ENCODE peak calls at places on chromosome 18, in seven cellular contexts. P is activated CD4-positive, alpha-beta T cell treated with anti-CD3 and anti-CD28 coated beads, Interleukin-2, amount 10 ng/mL, durations not matched to agents 7 days and 5 days; H is HFF-Myc; B is renal cortical epithelial cell; Y is mucosa of gallbladder; G is substantia nigra; I is HuH-7. S is an unnamed sample.

GRCh38 chr18:48817021-48817461 is 133.7 kb downstream of the SMAD7 start:
- DNase-seq in P (no peak), H (no peak), B (no peak), Y (no peak), G (no peak), I (no peak), S (no peak)

GRCh38 chr18:65659912-65660311 is 90.9 kb upstream of the CDH7 start:
- DNase-seq in P (no peak), H (no peak), B (no peak), Y (no peak), G (no peak), I (no peak), S (no peak)

GRCh38 chr18:41992066-41992465 is 37.0 kb downstream of the PIK3C3 start:
- DNase-seq in P (no peak), H (no peak), B (no peak), Y (no peak), G (no peak), I (no peak), S (no peak)

GRCh38 chr18:2173464-2173863 is 397.8 kb downstream of the METTL4 start:
- DNase-seq in P (no peak), H (peak; percentile 69), B (peak; percentile 82), Y (peak; percentile 19), G (no peak), I (no peak), S (no peak)

GRCh38 chr18:36465276-36465675 is 167.8 kb downstream of the FHOD3 start:
- DNase-seq in P (no peak), H (no peak), B (no peak), Y (no peak), G (no peak), I (no peak), S (no peak)

GRCh38 chr18:69158949-69159348 is 241.7 kb upstream of the DOK6 start:
- DNase-seq in P (no peak), H (no peak), B (peak; percentile 2), Y (no peak), G (no peak), I (peak; percentile 5), S (no peak)

GRCh38 chr18:12744103-12744502 is 41.3 kb downstream of the PSMG2 start:
- DNase-seq in P (no peak), H (peak; percentile 47), B (peak; percentile 80), Y (no peak), G (no peak), I (peak; percentile 79), S (peak; percentile 59)

GRCh38 chr18:35334183-35334582 is 10.0 kb downstream of the ZNF24 start:
- DNase-seq in P (no peak), H (no peak), B (no peak), Y (no peak), G (no peak), I (no peak), S (no peak)

GRCh38 chr18:27121108-27121507 is 64.0 kb downstream of the CHST9 start:
- DNase-seq in P (no peak), H (no peak), B (peak; percentile 77), Y (no peak), G (no peak), I (no peak), S (no peak)

GRCh38 chr18:41371718-41372117 is 583.3 kb upstream of the PIK3C3 start:
- DNase-seq in P (no peak), H (no peak), B (no peak), Y (no peak), G (no peak), I (no peak), S (no peak)

GRCh38 chr18:3683483-3683882 is 233.5 kb downstream of the TGIF1 start:
- DNase-seq in P (no peak), H (no peak), B (no peak), Y (no peak), G (no peak), I (no peak), S (no peak)

GRCh38 chr18:21141678-21142422 is 30.2 kb upstream of the ROCK1 start:
- DNase-seq in P (no peak), H (no peak), B (no peak), Y (no peak), G (no peak), I (peak; percentile 27), S (no peak)

GRCh38 chr18:36273347-36273746 is 24.2 kb upstream of the FHOD3 start:
- DNase-seq in P (no peak), H (no peak), B (no peak), Y (no peak), G (no peak), I (no peak), S (no peak)

GRCh38 chr18:76968073-76968472 is 145.7 kb downstream of the ZNF236 start:
- DNase-seq in P (no peak), H (no peak), B (no peak), Y (no peak), G (no peak), I (no peak), S (no peak)

GRCh38 chr18:48572402-48573126 is 33.7 kb downstream of the CTIF start:
- DNase-seq in P (no peak), H (no peak), B (no peak), Y (no peak), G (no peak), I (no peak), S (no peak)

GRCh38 chr18:62991959-62992358 is 276.6 kb downstream of the PHLPP1 start:
- DNase-seq in P (no peak), H (no peak), B (no peak), Y (peak; percentile 3), G (no peak), I (no peak), S (no peak)

GRCh38 chr18:61896767-61897166 is 4.0 kb upstream of the RNF152 start:
- DNase-seq in P (no peak), H (no peak), B (peak; percentile 87), Y (peak; percentile 70), G (no peak), I (no peak), S (peak; percentile 29)

GRCh38 chr18:48929212-48929612 is 21.6 kb downstream of the SMAD7 start:
- DNase-seq in P (no peak), H (no peak), B (peak; percentile 52), Y (no peak), G (no peak), I (no peak), S (no peak)

GRCh38 chr18:21112140-21112473 is 494 bp upstream of the ROCK1 start:
- DNase-seq in P (no peak), H (no peak), B (no peak), Y (no peak), G (no peak), I (no peak), S (no peak)

S was measured in frontal cortex.